ENCODE peak calls at places on chromosomes 16 and 17, in seven cellular contexts. O, M, B, W, Y, T and N are unnamed samples.

GRCh38 chr16:81752225-81752875 is 26.7 kb upstream of the PLCG2 start:
- DNase-seq in O (peak; percentile 23), M (no peak), B (no peak), W (no peak), Y (no peak), T (no peak), N (no peak)

GRCh38 chr17:1060991-1061390 is 64.1 kb downstream of the TIMM22 start:
- DNase-seq in O (no peak), M (no peak), B (no peak), W (no peak), Y (no peak), T (no peak), N (no peak)

GRCh38 chr16:67443299-67443698 is 12.4 kb downstream of the HSD11B2 start:
- DNase-seq in O (no peak), M (peak; percentile 88), B (no peak), W (no peak), Y (no peak), T (no peak), N (no peak)

GRCh38 chr16:70348991-70349390 is 2.3 kb downstream of the DDX19A start:
- DNase-seq in O (no peak), M (no peak), B (no peak), W (no peak), Y (no peak), T (no peak), N (no peak)

GRCh38 chr16:21163576-21163975 is 5.1 kb downstream of the LDAF1 start:
- DNase-seq in O (no peak), M (no peak), B (no peak), W (no peak), Y (no peak), T (no peak), N (no peak)

GRCh38 chr17:33981713-33982601 is 273.1 kb upstream of the CCL2 start:
- DNase-seq in O (no peak), M (no peak), B (no peak), W (peak; percentile 51), Y (no peak), T (no peak), N (peak; percentile 63)

GRCh38 chr17:42673885-42674754 is 2.7 kb downstream of the PLEKHH3 start:
- DNase-seq in O (no peak), M (no peak), B (peak; percentile 89), W (no peak), Y (no peak), T (no peak), N (no peak)

GRCh38 chr16:11164482-11165270 is 91.3 kb downstream of the SOCS1 start:
- DNase-seq in O (no peak), M (no peak), B (no peak), W (no peak), Y (no peak), T (no peak), N (no peak)

GRCh38 chr17:4634981-4635380 is 6.5 kb downstream of the ALOX15 start:
- DNase-seq in O (no peak), M (no peak), B (no peak), W (no peak), Y (no peak), T (no peak), N (no peak)

GRCh38 chr17:80270836-80271235 is 10.2 kb downstream of the RNF213 start:
- DNase-seq in O (no peak), M (no peak), B (peak; percentile 93), W (no peak), Y (no peak), T (peak; percentile 14), N (no peak)

GRCh38 chr16:10629592-10629963 is 49.2 kb upstream of the EMP2 start:
- DNase-seq in O (no peak), M (no peak), B (peak; percentile 84), W (no peak), Y (peak; percentile 30), T (no peak), N (no peak)

GRCh38 chr17:73156887-73157870 is 7.6 kb upstream of the SSTR2 start:
- DNase-seq in O (no peak), M (no peak), B (no peak), W (no peak), Y (no peak), T (no peak), N (no peak)

GRCh38 chr17:67121317-67121887 is 77.0 kb downstream of the CACNG1 start:
- DNase-seq in O (no peak), M (no peak), B (no peak), W (no peak), Y (no peak), T (no peak), N (no peak)

GRCh38 chr17:83202002-83203000 is 122.9 kb downstream of the METRNL start:
- DNase-seq in O (no peak), M (peak; percentile 76), B (no peak), W (no peak), Y (no peak), T (no peak), N (no peak)

GRCh38 chr16:3207086-3207953 is 19.3 kb downstream of the OR1F1 start:
- DNase-seq in O (no peak), M (no peak), B (no peak), W (no peak), Y (no peak), T (no peak), N (no peak)

GRCh38 chr17:46063239-46063638 is 64.2 kb downstream of the STH start:
- DNase-seq in O (no peak), M (no peak), B (no peak), W (no peak), Y (no peak), T (no peak), N (no peak)

GRCh38 chr16:57764341-57765159 is 29.0 kb downstream of the KATNB1 start:
- DNase-seq in O (no peak), M (no peak), B (peak; percentile 97), W (no peak), Y (no peak), T (no peak), N (no peak)

GRCh38 chr17:72421128-72422092 is 300.6 kb downstream of the SOX9 start:
- DNase-seq in O (no peak), M (no peak), B (no peak), W (peak; percentile 40), Y (no peak), T (peak; percentile 21), N (no peak)

GRCh38 chr16:3017806-3018506 is at the start of gene CLDN6:
- DNase-seq in O (no peak), M (no peak), B (peak; percentile 97), W (no peak), Y (no peak), T (no peak), N (no peak)

GRCh38 chr17:50181155-50181554 is 15.3 kb downstream of the SGCA start:
- DNase-seq in O (peak; percentile 67), M (no peak), B (no peak), W (no peak), Y (no peak), T (no peak), N (no peak)

GRCh38 chr17:1362964-1363363 is 37.1 kb downstream of the YWHAE start:
- DNase-seq in O (no peak), M (no peak), B (no peak), W (no peak), Y (no peak), T (no peak), N (no peak)

GRCh38 chr17:21298056-21298982 is 13.8 kb downstream of the MAP2K3 start:
- DNase-seq in O (no peak), M (no peak), B (no peak), W (no peak), Y (no peak), T (no peak), N (no peak)

GRCh38 chr16:61887903-61888302 is 148.3 kb downstream of the CDH8 start:
- DNase-seq in O (no peak), M (no peak), B (no peak), W (no peak), Y (no peak), T (no peak), N (no peak)

GRCh38 chr16:85617948-85618347 is 4.8 kb downstream of the GSE1 start:
- DNase-seq in O (no peak), M (no peak), B (no peak), W (no peak), Y (no peak), T (no peak), N (no peak)

GRCh38 chr17:561118-561517 is 153.5 kb downstream of the VPS53 start:
- DNase-seq in O (no peak), M (no peak), B (no peak), W (no peak), Y (no peak), T (no peak), N (no peak)

GRCh38 chr17:79444226-79444625 is 166.6 kb downstream of the RBFOX3 start:
- DNase-seq in O (no peak), M (no peak), B (no peak), W (no peak), Y (no peak), T (no peak), N (no peak)

GRCh38 chr17:44956076-44956475 is 8.5 kb upstream of the KIF18B start:
- DNase-seq in O (no peak), M (no peak), B (no peak), W (no peak), Y (no peak), T (no peak), N (no peak)

GRCh38 chr16:72561-73537 is at the start of gene RHBDF1:
- DNase-seq in O (no peak), M (no peak), B (peak; percentile 75), W (no peak), Y (no peak), T (no peak), N (no peak)

GRCh38 chr16:31472559-31473203 is 729 bp downstream of the TGFB1I1 start:
- DNase-seq in O (no peak), M (peak; percentile 95), B (peak; percentile 86), W (peak; percentile 66), Y (peak; percentile 45), T (no peak), N (peak; percentile 93)

GRCh38 chr16:57377080-57377841 is 5.0 kb downstream of the CX3CL1 start:
- DNase-seq in O (no peak), M (no peak), B (peak; percentile 48), W (no peak), Y (no peak), T (no peak), N (no peak)

GRCh38 chr17:65183736-65184135 is 46.6 kb downstream of the RGS9 start:
- DNase-seq in O (no peak), M (no peak), B (peak; percentile 89), W (no peak), Y (no peak), T (no peak), N (no peak)

GRCh38 chr16:53736297-53736696 is 32.3 kb downstream of the FTO start:
- DNase-seq in O (no peak), M (no peak), B (no peak), W (no peak), Y (no peak), T (no peak), N (no peak)

GRCh38 chr17:82227629-82228277 is 1.1 kb upstream of the SLC16A3 start:
- DNase-seq in O (no peak), M (no peak), B (no peak), W (no peak), Y (no peak), T (no peak), N (no peak)

GRCh38 chr16:57643166-57643813 is 14.9 kb downstream of the ADGRG1 start:
- DNase-seq in O (no peak), M (no peak), B (no peak), W (no peak), Y (no peak), T (no peak), N (no peak)

GRCh38 chr16:4659363-4660353 is 33.7 kb upstream of the NUDT16L1 start:
- DNase-seq in O (no peak), M (no peak), B (no peak), W (no peak), Y (no peak), T (no peak), N (no peak)

GRCh38 chr17:64572682-64573154 is 65.9 kb downstream of the CEP95 start:
- DNase-seq in O (no peak), M (no peak), B (no peak), W (no peak), Y (no peak), T (no peak), N (no peak)

GRCh38 chr16:86073103-86073625 is 174.2 kb downstream of the IRF8 start:
- DNase-seq in O (no peak), M (no peak), B (no peak), W (no peak), Y (no peak), T (no peak), N (no peak)

GRCh38 chr17:55624789-55625433 is 97.8 kb downstream of the TMEM100 start:
- DNase-seq in O (no peak), M (no peak), B (no peak), W (no peak), Y (no peak), T (no peak), N (no peak)